ENCODE peak calls at places on chromosome 7, in four cellular contexts. B is A549, N is pancreas, Y is astrocyte. P is an unnamed sample.

GRCh38 chr7:132536646-132537395 is 39.4 kb downstream of the PLXNA4 start:
- DNase-seq in B (no peak), N (no peak), Y (peak), P (no peak)

GRCh38 chr7:29370531-29371314 is 176.1 kb downstream of the CHN2 start:
- DNase-seq in B (no peak), Y (peak), N (no peak), P (no peak)

GRCh38 chr7:20188551-20188950 is 28.6 kb downstream of the MACC1 start:
- DNase-seq in B (no peak), N (no peak), Y (no peak), P (no peak)

GRCh38 chr7:28354601-28355062 is 57.7 kb upstream of the CREB5 start:
- DNase-seq in B (peak), Y (peak), N (peak), P (no peak)

GRCh38 chr7:11328309-11328708 is 354.6 kb downstream of the PHF14 start:
- DNase-seq in B (no peak), N (no peak), Y (peak), P (no peak)

GRCh38 chr7:79454325-79454960 is 976 bp upstream of the MAGI2 start:
- DNase-seq in N (peak), Y (peak), B (no peak), P (peak)

GRCh38 chr7:146982482-146982881 is 865.9 kb downstream of the CNTNAP2 start:
- DNase-seq in N (no peak), Y (no peak), B (no peak), P (no peak)

GRCh38 chr7:115097175-115097671 is 175.3 kb downstream of the MDFIC start:
- DNase-seq in N (no peak), B (no peak), Y (peak), P (no peak)

GRCh38 chr7:21618706-21619105 is 75.9 kb downstream of the DNAH11 start:
- DNase-seq in N (no peak), B (no peak), Y (no peak), P (no peak)

GRCh38 chr7:155355176-155355575 is 57.5 kb downstream of the INSIG1 start:
- DNase-seq in B (no peak), N (peak), Y (no peak), P (peak)

GRCh38 chr7:70229242-70229641 is 631.0 kb downstream of the AUTS2 start:
- DNase-seq in B (no peak), Y (no peak), N (no peak), P (no peak)
- H3K27ac ChIP-seq in B (no peak), Y (no peak), N (no peak), P (no peak)

GRCh38 chr7:12765431-12766100 is 78.1 kb downstream of the ARL4A start:
- DNase-seq in B (no peak), N (no peak), Y (peak), P (no peak)
- TF ChIP-seq CTCF in B (no peak), N (no peak), Y (no peak), P (no peak)

GRCh38 chr7:30859940-30860623 is 51.6 kb upstream of the AQP1 start:
- DNase-seq in N (no peak), B (no peak), Y (no peak), P (no peak)

GRCh38 chr7:30861612-30862011 is 50.0 kb upstream of the AQP1 start:
- DNase-seq in N (no peak), B (no peak), Y (no peak), P (peak)

GRCh38 chr7:30858576-30858975 is 53.1 kb upstream of the AQP1 start:
- DNase-seq in B (no peak), Y (no peak), N (no peak), P (no peak)

GRCh38 chr7:30855936-30856335 is 55.7 kb upstream of the AQP1 start:
- DNase-seq in B (no peak), Y (no peak), N (no peak), P (no peak)

DNA sequence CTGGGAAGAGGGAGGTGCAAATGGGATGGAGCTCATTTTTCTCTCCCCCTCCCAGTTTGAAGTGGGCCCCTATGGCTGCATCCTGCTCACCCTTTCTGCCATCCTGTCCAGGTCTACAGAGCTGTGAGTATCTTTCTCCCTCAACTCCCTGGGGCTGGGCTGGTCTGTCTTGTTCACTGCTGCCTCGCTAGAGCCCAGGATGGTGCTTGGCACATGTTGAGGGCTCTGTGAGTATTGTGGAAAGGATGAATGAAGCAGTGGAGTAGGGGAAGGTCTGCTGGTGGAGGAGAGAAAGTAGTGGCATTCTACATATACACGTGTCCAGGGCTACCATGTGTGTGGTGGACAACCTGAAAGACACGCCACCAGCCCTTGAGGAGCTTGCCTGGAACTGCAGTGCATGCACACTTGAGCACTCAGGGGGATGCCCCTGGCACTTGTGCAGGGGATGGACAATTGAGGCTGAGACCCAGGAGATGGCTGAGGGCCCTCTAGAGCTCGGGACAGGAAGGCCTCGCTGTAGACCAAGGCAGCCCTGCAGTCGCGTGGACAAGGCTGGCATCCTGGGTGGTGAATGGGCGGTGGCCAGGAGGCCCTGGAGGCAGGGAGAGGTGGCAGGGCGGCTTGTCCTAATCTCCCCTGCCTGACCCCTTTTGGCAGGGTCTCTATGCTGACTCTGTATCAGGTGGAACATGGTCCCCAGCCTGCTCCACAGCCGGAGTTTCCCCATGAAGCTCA is 52.3 kb upstream of the AQP1 start:
- DNase-seq in N (no peak), Y (no peak), B (no peak), P (no peak)
- H3K27ac ChIP-seq in N (peak), Y (no peak), B (no peak), P (no peak)

GRCh38 chr7:101974365-101974764 is 156.9 kb downstream of the CUX1 start:
- DNase-seq in B (no peak), Y (no peak), N (no peak), P (peak)

GRCh38 chr7:101973130-101973529 is 155.7 kb downstream of the CUX1 start:
- DNase-seq in N (no peak), Y (no peak), B (no peak), P (peak)

GRCh38 chr7:101975046-101975445 is 157.6 kb downstream of the CUX1 start:
- DNase-seq in B (no peak), N (no peak), Y (no peak), P (no peak)

GRCh38 chr7:101971457-101971856 is 154.0 kb downstream of the CUX1 start:
- DNase-seq in Y (no peak), N (no peak), B (peak), P (no peak)

DNA sequence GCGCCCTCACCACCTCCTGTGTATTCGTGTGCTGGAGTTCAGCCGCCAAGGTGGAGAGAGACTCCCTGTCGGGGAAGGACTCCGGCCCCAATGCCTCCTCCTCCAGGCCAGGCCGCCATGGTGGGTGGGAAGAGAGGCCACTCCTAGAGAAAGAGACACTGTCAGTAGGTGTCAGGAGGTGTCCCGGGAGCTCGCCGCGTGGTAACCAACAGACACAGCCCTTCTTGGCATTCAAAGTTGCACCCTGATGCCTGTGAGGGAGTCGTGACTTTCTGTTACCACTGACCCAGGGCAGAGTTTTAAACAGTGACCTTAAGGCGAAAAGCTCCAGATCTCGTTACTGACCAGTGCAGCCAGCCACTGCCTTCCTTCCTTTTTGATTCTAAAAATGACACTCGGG is 155.2 kb downstream of the CUX1 start:
- DNase-seq in Y (no peak), N (no peak), B (no peak), P (peak)
- TF ChIP-seq CTCF in Y (no peak), N (no peak), B (no peak), P (no peak)

GRCh38 chr7:55552320-55553086 is 19.8 kb downstream of the VOPP1 start:
- DNase-seq in Y (peak), B (peak), N (no peak), P (no peak)
- H3K27ac ChIP-seq in Y (peak), B (peak), N (no peak), P (no peak)

GRCh38 chr7:127304087-127304486 is 51.3 kb upstream of the GRM8 start:
- DNase-seq in N (no peak), Y (no peak), B (no peak), P (no peak)
- TF ChIP-seq CTCF in N (no peak), Y (no peak), B (no peak), P (no peak)

GRCh38 chr7:6637544-6638229 is 569 bp downstream of the ZNF316 start:
- DNase-seq in Y (peak), N (no peak), B (peak), P (peak)
- H3K27ac ChIP-seq in Y (no peak), N (no peak), B (peak), P (peak)

DNA sequence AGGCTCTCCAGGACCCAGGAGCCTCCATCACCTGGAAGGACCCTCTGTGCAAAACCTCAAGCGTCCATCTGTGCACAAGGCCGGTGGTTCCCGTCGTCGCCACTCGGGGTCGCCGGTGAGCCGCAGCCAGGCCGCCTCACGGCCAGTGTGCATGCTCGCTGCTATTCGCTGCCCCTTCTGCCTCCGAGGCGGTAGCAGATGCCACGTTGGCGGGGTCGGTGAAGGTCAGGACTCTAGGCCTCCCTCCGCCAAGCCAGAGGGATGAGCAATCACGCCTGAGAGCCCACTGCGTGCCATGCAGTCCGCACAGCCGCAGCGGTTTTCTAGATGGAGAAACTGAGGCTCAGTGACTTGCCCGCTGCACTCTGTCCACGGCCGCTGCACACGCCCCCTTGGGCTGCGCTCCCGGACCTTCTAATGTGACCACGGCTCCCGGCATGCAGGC is 5.7 kb downstream of the UPK3B start:
- DNase-seq in Y (peak), N (peak), B (no peak), P (no peak)
- TF ChIP-seq CTCF in Y (peak), N (no peak), B (peak), P (no peak)

GRCh38 chr7:134925766-134926165 is 60.5 kb upstream of the AGBL3 start:
- DNase-seq in N (no peak), B (no peak), Y (no peak), P (no peak)
- H3K27ac ChIP-seq in N (no peak), B (no peak), Y (peak), P (peak)

GRCh38 chr7:41709621-41710020 is 6.7 kb upstream of the INHBA start:
- DNase-seq in N (no peak), Y (peak), B (no peak), P (no peak)
- TF ChIP-seq CTCF in N (no peak), Y (no peak), B (no peak), P (no peak)

P was measured in spleen.